ENCODE peak calls at places on chromosomes 5 and 9, in ten cellular contexts. One of them, this sample, is unnamed.
A peak's percentile ranks its signal among the peaks of the same experiment; 100 is the strongest.

GRCh38 chr9:125043631-125044030 is 99.7 kb downstream of the SCAI start:
- DNase-seq in fibroblast of the aortic adventitia: no peak
- DNase-seq in spleen: no peak
- DNase-seq in brain microvascular endothelial cell: no peak
- DNase-seq in tibial artery: no peak
- DNase-seq in BE2C: no peak
- DNase-seq in endothelial cell of umbilical vein: no peak
- DNase-seq in gastrocnemius medialis: no peak
- DNase-seq in IMR-90: no peak
- DNase-seq in cardiac muscle cell: no peak
- DNase-seq in this sample: no peak

GRCh38 chr5:174327317-174327864 is 281.9 kb downstream of the NSG2 start:
- DNase-seq in IMR-90: peak; percentile 69
- DNase-seq in gastrocnemius medialis: peak; percentile 13
- DNase-seq in cardiac muscle cell: peak; percentile 87
- DNase-seq in tibial artery: peak; percentile 41
- DNase-seq in fibroblast of the aortic adventitia: peak; percentile 80
- DNase-seq in brain microvascular endothelial cell: peak; percentile 68
- DNase-seq in BE2C: peak; percentile 92
- DNase-seq in endothelial cell of umbilical vein: no peak
- DNase-seq in spleen: no peak
- DNase-seq in this sample: peak; percentile 65

GRCh38 chr5:15021286-15022046 is 149.9 kb upstream of the ANKH start:
- DNase-seq in endothelial cell of umbilical vein: no peak
- DNase-seq in tibial artery: no peak
- DNase-seq in spleen: no peak
- DNase-seq in fibroblast of the aortic adventitia: peak; percentile 94
- DNase-seq in IMR-90: peak; percentile 80
- DNase-seq in brain microvascular endothelial cell: peak; percentile 69
- DNase-seq in cardiac muscle cell: peak; percentile 82
- DNase-seq in gastrocnemius medialis: no peak
- DNase-seq in BE2C: peak; percentile 56
- DNase-seq in this sample: peak; percentile 75

GRCh38 chr5:61575103-61575502 is 243.0 kb downstream of the ZSWIM6 start:
- DNase-seq in cardiac muscle cell: peak; percentile 86
- DNase-seq in spleen: no peak
- DNase-seq in brain microvascular endothelial cell: peak; percentile 68
- DNase-seq in gastrocnemius medialis: no peak
- DNase-seq in fibroblast of the aortic adventitia: peak; percentile 76
- DNase-seq in endothelial cell of umbilical vein: peak; percentile 24
- DNase-seq in tibial artery: no peak
- DNase-seq in IMR-90: peak; percentile 77
- DNase-seq in BE2C: peak; percentile 63
- DNase-seq in this sample: peak; percentile 80

GRCh38 chr5:152397581-152397980 is 7.5 kb downstream of the NMUR2 start:
- DNase-seq in BE2C: no peak
- DNase-seq in IMR-90: no peak
- DNase-seq in brain microvascular endothelial cell: no peak
- DNase-seq in fibroblast of the aortic adventitia: no peak
- DNase-seq in gastrocnemius medialis: no peak
- DNase-seq in tibial artery: no peak
- DNase-seq in cardiac muscle cell: no peak
- DNase-seq in spleen: no peak
- DNase-seq in endothelial cell of umbilical vein: no peak
- DNase-seq in this sample: no peak

GRCh38 chr9:122364783-122365150 is 6.1 kb upstream of the PTGS1 start:
- DNase-seq in cardiac muscle cell: peak; percentile 61
- DNase-seq in spleen: peak; percentile 18
- DNase-seq in IMR-90: peak; percentile 44
- DNase-seq in gastrocnemius medialis: no peak
- DNase-seq in endothelial cell of umbilical vein: no peak
- DNase-seq in brain microvascular endothelial cell: no peak
- DNase-seq in BE2C: no peak
- DNase-seq in fibroblast of the aortic adventitia: peak; percentile 56
- DNase-seq in tibial artery: peak; percentile 69
- DNase-seq in this sample: no peak

GRCh38 chr5:83077662-83078261 is 415 bp downstream of the XRCC4 start:
- DNase-seq in BE2C: no peak
- DNase-seq in endothelial cell of umbilical vein: no peak
- DNase-seq in IMR-90: peak; percentile 31
- DNase-seq in brain microvascular endothelial cell: peak; percentile 11
- DNase-seq in fibroblast of the aortic adventitia: no peak
- DNase-seq in cardiac muscle cell: peak; percentile 46
- DNase-seq in spleen: no peak
- DNase-seq in tibial artery: no peak
- DNase-seq in gastrocnemius medialis: no peak
- DNase-seq in this sample: no peak

GRCh38 chr5:143782588-143783386 is 29.2 kb upstream of the HMHB1 start:
- DNase-seq in endothelial cell of umbilical vein: no peak
- DNase-seq in tibial artery: no peak
- DNase-seq in brain microvascular endothelial cell: no peak
- DNase-seq in gastrocnemius medialis: no peak
- DNase-seq in BE2C: no peak
- DNase-seq in cardiac muscle cell: no peak
- DNase-seq in spleen: no peak
- DNase-seq in IMR-90: no peak
- DNase-seq in fibroblast of the aortic adventitia: no peak
- DNase-seq in this sample: no peak

GRCh38 chr5:66923457-66923856 is 273.1 kb downstream of the CD180 start:
- DNase-seq in endothelial cell of umbilical vein: no peak
- DNase-seq in brain microvascular endothelial cell: no peak
- DNase-seq in gastrocnemius medialis: no peak
- DNase-seq in IMR-90: no peak
- DNase-seq in fibroblast of the aortic adventitia: no peak
- DNase-seq in tibial artery: no peak
- DNase-seq in spleen: no peak
- DNase-seq in BE2C: no peak
- DNase-seq in cardiac muscle cell: no peak
- DNase-seq in this sample: no peak

GRCh38 chr5:123000731-123001130 is 35.8 kb downstream of the PPIC start:
- DNase-seq in endothelial cell of umbilical vein: no peak
- DNase-seq in IMR-90: no peak
- DNase-seq in gastrocnemius medialis: no peak
- DNase-seq in fibroblast of the aortic adventitia: no peak
- DNase-seq in spleen: no peak
- DNase-seq in cardiac muscle cell: no peak
- DNase-seq in tibial artery: no peak
- DNase-seq in brain microvascular endothelial cell: no peak
- DNase-seq in BE2C: no peak
- DNase-seq in this sample: no peak

GRCh38 chr5:80852331-80853245 is 107.6 kb upstream of the RASGRF2 start:
- DNase-seq in tibial artery: no peak
- DNase-seq in brain microvascular endothelial cell: no peak
- DNase-seq in BE2C: no peak
- DNase-seq in endothelial cell of umbilical vein: no peak
- DNase-seq in fibroblast of the aortic adventitia: no peak
- DNase-seq in spleen: no peak
- DNase-seq in cardiac muscle cell: peak; percentile 21
- DNase-seq in IMR-90: no peak
- DNase-seq in gastrocnemius medialis: no peak
- DNase-seq in this sample: no peak

GRCh38 chr9:136302527-136302926 is 1.4 kb downstream of the CCDC187 start:
- DNase-seq in gastrocnemius medialis: no peak
- DNase-seq in tibial artery: no peak
- DNase-seq in BE2C: no peak
- DNase-seq in spleen: no peak
- DNase-seq in cardiac muscle cell: no peak
- DNase-seq in brain microvascular endothelial cell: no peak
- DNase-seq in endothelial cell of umbilical vein: no peak
- DNase-seq in fibroblast of the aortic adventitia: no peak
- DNase-seq in IMR-90: no peak
- DNase-seq in this sample: no peak
- H3K4me3 ChIP-seq in gastrocnemius medialis: no peak overlapping the region
- H3K4me3 ChIP-seq in tibial artery: no peak overlapping the region
- H3K4me3 ChIP-seq in BE2C: no peak overlapping the region
- H3K4me3 ChIP-seq in spleen: no peak overlapping the region
- H3K4me3 ChIP-seq in cardiac muscle cell: no peak overlapping the region
- H3K4me3 ChIP-seq in brain microvascular endothelial cell: no peak overlapping the region
- H3K4me3 ChIP-seq in endothelial cell of umbilical vein: no peak overlapping the region
- H3K4me3 ChIP-seq in fibroblast of the aortic adventitia: no peak overlapping the region
- H3K4me3 ChIP-seq in IMR-90: no peak overlapping the region
- H3K4me3 ChIP-seq in this sample: no peak overlapping the region

GRCh38 chr5:147509710-147510651 is at the start of gene DPYSL3:
- DNase-seq in gastrocnemius medialis: peak; percentile 29
- DNase-seq in brain microvascular endothelial cell: peak; percentile 44
- DNase-seq in fibroblast of the aortic adventitia: peak; percentile 84
- DNase-seq in IMR-90: peak; percentile 78
- DNase-seq in spleen: peak; percentile 83
- DNase-seq in tibial artery: peak; percentile 81
- DNase-seq in cardiac muscle cell: peak; percentile 89
- DNase-seq in BE2C: peak; percentile 88
- DNase-seq in endothelial cell of umbilical vein: peak; percentile 90
- DNase-seq in this sample: peak; percentile 84
- TF ChIP-seq CTCF in gastrocnemius medialis: no peak
- TF ChIP-seq CTCF in brain microvascular endothelial cell: peak; percentile 57
- TF ChIP-seq CTCF in fibroblast of the aortic adventitia: peak; percentile 52
- TF ChIP-seq CTCF in IMR-90: peak; percentile 42
- TF ChIP-seq CTCF in spleen: peak; percentile 28
- TF ChIP-seq CTCF in tibial artery: peak; percentile 34
- TF ChIP-seq CTCF in cardiac muscle cell: peak; percentile 45
- TF ChIP-seq CTCF in BE2C: peak; percentile 38
- TF ChIP-seq CTCF in endothelial cell of umbilical vein: peak; percentile 25
- TF ChIP-seq CTCF in this sample: peak; percentile 51

GRCh38 chr9:136115206-136115605 is 3.5 kb downstream of the TMEM250 start:
- DNase-seq in brain microvascular endothelial cell: no peak
- DNase-seq in endothelial cell of umbilical vein: no peak
- DNase-seq in BE2C: no peak
- DNase-seq in fibroblast of the aortic adventitia: no peak
- DNase-seq in gastrocnemius medialis: no peak
- DNase-seq in spleen: no peak
- DNase-seq in cardiac muscle cell: no peak
- DNase-seq in IMR-90: no peak
- DNase-seq in tibial artery: no peak
- DNase-seq in this sample: no peak

GRCh38 chr9:136116360-136117098 is 2.1 kb downstream of the TMEM250 start:
- DNase-seq in IMR-90: no peak
- DNase-seq in fibroblast of the aortic adventitia: no peak
- DNase-seq in tibial artery: no peak
- DNase-seq in BE2C: no peak
- DNase-seq in cardiac muscle cell: no peak
- DNase-seq in brain microvascular endothelial cell: no peak
- DNase-seq in gastrocnemius medialis: no peak
- DNase-seq in spleen: no peak
- DNase-seq in endothelial cell of umbilical vein: no peak
- DNase-seq in this sample: no peak

GRCh38 chr9:136115641-136116359 is 2.9 kb downstream of the TMEM250 start:
- DNase-seq in tibial artery: no peak
- DNase-seq in fibroblast of the aortic adventitia: no peak
- DNase-seq in endothelial cell of umbilical vein: no peak
- DNase-seq in BE2C: no peak
- DNase-seq in gastrocnemius medialis: no peak
- DNase-seq in cardiac muscle cell: no peak
- DNase-seq in spleen: no peak
- DNase-seq in brain microvascular endothelial cell: no peak
- DNase-seq in IMR-90: no peak
- DNase-seq in this sample: no peak

GRCh38 chr9:136112541-136112940 is 6.1 kb downstream of the TMEM250 start:
- DNase-seq in BE2C: no peak
- DNase-seq in fibroblast of the aortic adventitia: no peak
- DNase-seq in IMR-90: no peak
- DNase-seq in spleen: peak; percentile 78
- DNase-seq in cardiac muscle cell: no peak
- DNase-seq in endothelial cell of umbilical vein: no peak
- DNase-seq in gastrocnemius medialis: no peak
- DNase-seq in brain microvascular endothelial cell: no peak
- DNase-seq in tibial artery: no peak
- DNase-seq in this sample: no peak

DNA sequence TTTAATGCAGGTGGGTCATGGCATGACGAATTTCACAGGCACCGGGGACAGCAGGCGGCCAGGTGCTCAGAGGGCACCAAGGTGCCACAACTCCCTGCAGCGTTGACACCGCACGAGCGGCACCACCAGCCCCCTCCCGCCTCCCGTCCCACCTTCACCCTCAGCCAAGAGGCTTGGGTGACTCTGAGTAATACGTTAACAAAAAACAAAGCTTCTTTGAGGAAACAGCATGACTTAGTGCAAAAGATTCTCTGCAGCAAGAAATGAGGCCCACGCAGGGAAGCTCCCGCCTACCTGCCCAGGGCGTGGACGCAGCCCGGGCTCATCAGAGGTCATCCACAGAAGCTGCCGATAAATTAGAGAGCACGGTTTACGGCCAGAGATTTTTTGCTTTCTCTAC is 4.1 kb downstream of the TMEM250 start:
- DNase-seq in cardiac muscle cell: no peak
- DNase-seq in IMR-90: no peak
- DNase-seq in gastrocnemius medialis: no peak
- DNase-seq in BE2C: no peak
- DNase-seq in spleen: no peak
- DNase-seq in tibial artery: no peak
- DNase-seq in brain microvascular endothelial cell: no peak
- DNase-seq in endothelial cell of umbilical vein: no peak
- DNase-seq in fibroblast of the aortic adventitia: no peak
- DNase-seq in this sample: no peak
- H3K4me3 ChIP-seq in cardiac muscle cell: no peak overlapping the region
- H3K4me3 ChIP-seq in IMR-90: no peak overlapping the region
- H3K4me3 ChIP-seq in gastrocnemius medialis: no peak overlapping the region
- H3K4me3 ChIP-seq in BE2C: no peak overlapping the region
- H3K4me3 ChIP-seq in spleen: no peak overlapping the region
- H3K4me3 ChIP-seq in tibial artery: no peak overlapping the region
- H3K4me3 ChIP-seq in brain microvascular endothelial cell: no peak overlapping the region
- H3K4me3 ChIP-seq in endothelial cell of umbilical vein: no peak overlapping the region
- H3K4me3 ChIP-seq in fibroblast of the aortic adventitia: no peak overlapping the region
- H3K4me3 ChIP-seq in this sample: no peak overlapping the region

GRCh38 chr5:54519083-54519541 is 1.6 kb downstream of the SNX18 start:
- DNase-seq in fibroblast of the aortic adventitia: peak; percentile 40
- DNase-seq in spleen: peak; percentile 86
- DNase-seq in endothelial cell of umbilical vein: no peak
- DNase-seq in cardiac muscle cell: no peak
- DNase-seq in brain microvascular endothelial cell: no peak
- DNase-seq in gastrocnemius medialis: no peak
- DNase-seq in IMR-90: no peak
- DNase-seq in tibial artery: peak; percentile 44
- DNase-seq in BE2C: peak; percentile 20
- DNase-seq in this sample: no peak

GRCh38 chr5:54517174-54517511 is 416 bp upstream of the SNX18 start:
- DNase-seq in spleen: no peak
- DNase-seq in IMR-90: no peak
- DNase-seq in fibroblast of the aortic adventitia: no peak
- DNase-seq in BE2C: no peak
- DNase-seq in brain microvascular endothelial cell: no peak
- DNase-seq in tibial artery: no peak
- DNase-seq in cardiac muscle cell: no peak
- DNase-seq in gastrocnemius medialis: no peak
- DNase-seq in endothelial cell of umbilical vein: no peak
- DNase-seq in this sample: no peak

GRCh38 chr5:54518146-54519082 is 855 bp downstream of the SNX18 start:
- DNase-seq in cardiac muscle cell: peak; percentile 56
- DNase-seq in spleen: peak; percentile 95
- DNase-seq in BE2C: peak; percentile 70
- DNase-seq in IMR-90: peak; percentile 49
- DNase-seq in gastrocnemius medialis: no peak
- DNase-seq in brain microvascular endothelial cell: no peak
- DNase-seq in tibial artery: peak; percentile 43
- DNase-seq in endothelial cell of umbilical vein: peak; percentile 67
- DNase-seq in fibroblast of the aortic adventitia: peak; percentile 37
- DNase-seq in this sample: peak; percentile 31

GRCh38 chr5:54516051-54516645 is 1.4 kb upstream of the SNX18 start:
- DNase-seq in fibroblast of the aortic adventitia: no peak
- DNase-seq in IMR-90: peak; percentile 56
- DNase-seq in gastrocnemius medialis: no peak
- DNase-seq in endothelial cell of umbilical vein: no peak
- DNase-seq in cardiac muscle cell: no peak
- DNase-seq in brain microvascular endothelial cell: no peak
- DNase-seq in BE2C: no peak
- DNase-seq in tibial artery: no peak
- DNase-seq in spleen: no peak
- DNase-seq in this sample: peak; percentile 50

GRCh38 chr5:54517512-54518145 is at the start of gene SNX18:
- DNase-seq in BE2C: peak; percentile 94
- DNase-seq in IMR-90: peak; percentile 93
- DNase-seq in spleen: peak; percentile 99
- DNase-seq in tibial artery: peak; percentile 92
- DNase-seq in brain microvascular endothelial cell: peak; percentile 80
- DNase-seq in endothelial cell of umbilical vein: peak; percentile 89
- DNase-seq in gastrocnemius medialis: peak; percentile 88
- DNase-seq in fibroblast of the aortic adventitia: peak; percentile 91
- DNase-seq in cardiac muscle cell: peak; percentile 97
- DNase-seq in this sample: peak; percentile 93
- TF ChIP-seq CTCF in BE2C: peak; percentile 89
- TF ChIP-seq CTCF in IMR-90: peak; percentile 99
- TF ChIP-seq CTCF in spleen: peak; percentile 98
- TF ChIP-seq CTCF in tibial artery: peak; percentile 99
- TF ChIP-seq CTCF in brain microvascular endothelial cell: peak; percentile 75
- TF ChIP-seq CTCF in endothelial cell of umbilical vein: peak; percentile 96
- TF ChIP-seq CTCF in gastrocnemius medialis: peak; percentile 97
- TF ChIP-seq CTCF in fibroblast of the aortic adventitia: peak; percentile 82
- TF ChIP-seq CTCF in cardiac muscle cell: peak; percentile 88
- TF ChIP-seq CTCF in this sample: peak; percentile 85

This sample was measured in astrocyte of the spinal cord.